ENCODE peak calls at places on chromosomes 13 and 19, in six cellular contexts. W is stimulated activated CD8-positive, alpha-beta memory T cell treated with anti-CD3 and anti-CD28 coated beads, Interleukin-2, amount 100 ng/mL, for 48 hours; B is activated T-cell treated with anti-CD3 and anti-CD28 coated beads, Interleukin-2, amount 50 U/mL, for 72 hours; Y is IMR-90; M is Kasumi-1; J is Caco-2. Q is an unnamed sample.

GRCh38 chr13:38900188-38900587 is 90.4 kb downstream of the STOML3 start:
- DNase-seq in Y (no peak), M (no peak), B (no peak), W (no peak), J (no peak), Q (no peak)

GRCh38 chr19:50745221-50745620 is 22.1 kb downstream of the CLEC11A start:
- DNase-seq in M (no peak), B (no peak), J (no peak), Y (no peak), W (no peak), Q (no peak)

GRCh38 chr13:21749410-21749809 is 78.5 kb downstream of the FGF9 start:
- DNase-seq in B (no peak), W (no peak), Y (peak), M (no peak), J (no peak), Q (no peak)

GRCh38 chr13:114129649-114130062 is 2.8 kb downstream of the RASA3 start:
- DNase-seq in J (no peak), M (peak), B (peak), Y (no peak), W (no peak), Q (no peak)

GRCh38 chr13:49649244-49649962 is 21.1 kb downstream of the ARL11 start:
- DNase-seq in B (no peak), J (peak), Y (peak), M (peak), W (no peak), Q (no peak)

GRCh38 chr13:59706101-59706976 is 457.4 kb downstream of the DIAPH3 start:
- DNase-seq in W (no peak), M (no peak), Y (no peak), J (no peak), B (no peak), Q (no peak)

GRCh38 chr19:44303976-44304568 is 753 bp downstream of the ZNF235 start:
- DNase-seq in B (peak), J (peak), M (no peak), Y (peak), W (no peak), Q (no peak)

GRCh38 chr13:79485014-79485441 is 4.1 kb downstream of the NDFIP2 start:
- DNase-seq in Y (peak), J (peak), W (no peak), B (no peak), M (no peak), Q (no peak)

GRCh38 chr13:67048793-67049150 is 181.4 kb downstream of the PCDH9 start:
- DNase-seq in M (no peak), B (no peak), J (no peak), W (no peak), Y (peak), Q (no peak)

GRCh38 chr13:75444016-75444415 is 38.0 kb downstream of the TBC1D4 start:
- DNase-seq in J (no peak), Y (no peak), W (no peak), B (no peak), M (no peak), Q (no peak)

GRCh38 chr13:27600712-27601111 is 19.6 kb downstream of the LNX2 start:
- DNase-seq in J (no peak), Y (no peak), M (no peak), W (no peak), B (no peak), Q (no peak)

GRCh38 chr19:12872255-12872654 is 9.0 kb downstream of the DNASE2 start:
- DNase-seq in Y (no peak), W (no peak), J (no peak), M (no peak), B (no peak), Q (no peak)

GRCh38 chr19:10238172-10238783 is 7.1 kb upstream of the S1PR2 start:
- DNase-seq in B (no peak), Y (peak), J (peak), M (no peak), W (no peak), Q (no peak)

GRCh38 chr19:17236831-17237543 is 8.7 kb downstream of the NR2F6 start:
- DNase-seq in B (no peak), J (no peak), M (no peak), Y (no peak), W (no peak), Q (no peak)

GRCh38 chr13:45280751-45281634 is 60.0 kb downstream of the TPT1 start:
- DNase-seq in M (peak), J (peak), Y (peak), B (peak), W (peak), Q (peak)

GRCh38 chr19:35120492-35120891 is 4.9 kb downstream of the FXYD3 start:
- DNase-seq in B (no peak), M (no peak), Y (peak), W (no peak), J (no peak), Q (no peak)

GRCh38 chr19:43809762-43810696 is 7.8 kb upstream of the LYPD5 start:
- DNase-seq in B (peak), M (peak), J (peak), W (no peak), Y (peak), Q (no peak)

GRCh38 chr13:30019648-30020626 is 169.5 kb upstream of the UBL3 start:
- DNase-seq in Y (no peak), W (no peak), J (no peak), B (no peak), M (no peak), Q (no peak)

GRCh38 chr13:26810095-26810494 is 49.5 kb upstream of the GPR12 start:
- DNase-seq in B (no peak), M (no peak), Y (no peak), W (no peak), J (no peak), Q (no peak)

GRCh38 chr13:19959141-19959830 is 759 bp downstream of the ZMYM2 start:
- DNase-seq in J (peak), W (peak), Y (peak), B (peak), M (no peak), Q (peak)

GRCh38 chr19:29054886-29055675 is 157.9 kb downstream of the UQCRFS1 start:
- DNase-seq in M (no peak), Y (no peak), J (no peak), B (no peak), W (no peak), Q (no peak)

GRCh38 chr13:45432737-45433380 is 14.7 kb upstream of the SLC25A30 start:
- DNase-seq in W (no peak), J (no peak), Y (no peak), M (no peak), B (no peak), Q (no peak)

GRCh38 chr13:110507678-110508381 is 53.7 kb downstream of the RAB20 start:
- DNase-seq in M (no peak), B (no peak), W (no peak), J (peak), Y (no peak), Q (no peak)

GRCh38 chr19:41457241-41457640 is 14.3 kb downstream of the ERICH4 start:
- DNase-seq in B (peak), W (no peak), M (no peak), Y (no peak), J (no peak), Q (no peak)

GRCh38 chr13:106011600-106011999 is 523.9 kb downstream of the EFNB2 start:
- DNase-seq in J (no peak), W (no peak), Y (no peak), B (no peak), M (no peak), Q (no peak)

GRCh38 chr19:49340069-49340864 is 5.1 kb downstream of the CD37 start:
- DNase-seq in W (no peak), M (no peak), B (no peak), Y (no peak), J (peak), Q (peak)

GRCh38 chr13:39825886-39826285 is 170.4 kb downstream of the COG6 start:
- DNase-seq in M (no peak), Y (no peak), J (no peak), B (no peak), W (no peak), Q (no peak)

GRCh38 chr13:100619940-100620339 is 31.4 kb upstream of the GGACT start:
- DNase-seq in B (no peak), Y (no peak), J (no peak), M (no peak), W (no peak), Q (no peak)

GRCh38 chr13:99995104-99995502 is 13.5 kb downstream of the ZIC2 start:
- DNase-seq in Y (no peak), J (no peak), W (no peak), M (no peak), B (no peak), Q (no peak)

GRCh38 chr19:49469828-49470614 is 4.0 kb upstream of the FLT3LG start:
- DNase-seq in Y (peak), J (no peak), B (peak), W (peak), M (peak), Q (no peak)

GRCh38 chr13:85590231-85590931 is 208.8 kb downstream of the SLITRK6 start:
- DNase-seq in M (no peak), W (no peak), B (no peak), Y (no peak), J (no peak), Q (no peak)

GRCh38 chr13:47679391-47679790 is 321.7 kb downstream of the SUCLA2 start:
- DNase-seq in M (no peak), W (no peak), Y (peak), J (no peak), B (no peak), Q (no peak)

GRCh38 chr13:26132756-26133155 is 80.9 kb upstream of the SHISA2 start:
- DNase-seq in B (no peak), Y (peak), J (peak), M (no peak), W (no peak), Q (no peak)

GRCh38 chr19:17659996-17660395 is 28.2 kb downstream of the UNC13A start:
- DNase-seq in Y (no peak), J (no peak), W (no peak), B (no peak), M (no peak), Q (no peak)

GRCh38 chr19:31054430-31054829 is 294.8 kb downstream of the TSHZ3 start:
- DNase-seq in Y (peak), M (no peak), J (peak), B (peak), W (peak), Q (no peak)

Q was measured in GM12891.